ENCODE peak calls at places on chromosome 9, in five cellular contexts. F is K562, U is H1, Y is GM12878, B is HepG2. D is an unnamed sample.

GRCh38 chr9:100219347-100219746 is 120.3 kb downstream of the INVS start:
- DNase-seq in F (no peak), U (no peak), Y (peak), B (no peak), D (no peak)

GRCh38 chr9:83649515-83649914 is 26.6 kb downstream of the IDNK start:
- DNase-seq in F (peak), U (no peak), Y (no peak), B (no peak), D (no peak)

GRCh38 chr9:9003184-9003583 is 1203.6 kb upstream of the DMAC1 start:
- DNase-seq in F (no peak), U (no peak), Y (no peak), B (peak), D (no peak)

GRCh38 chr9:130263601-130264413 is 1.8 kb upstream of the HMCN2 start:
- DNase-seq in F (no peak), U (no peak), Y (no peak), B (no peak), D (no peak)

GRCh38 chr9:27558307-27558706 is 15.0 kb downstream of the C9orf72 start:
- DNase-seq in F (no peak), U (no peak), Y (no peak), B (no peak), D (no peak)

GRCh38 chr9:114275246-114275994 is 47.5 kb upstream of the ORM1 start:
- DNase-seq in F (no peak), U (no peak), Y (no peak), B (no peak), D (no peak)

GRCh38 chr9:76759726-76760125 is 4.5 kb upstream of the PCA3 start:
- DNase-seq in F (no peak), U (no peak), Y (no peak), B (no peak), D (no peak)

GRCh38 chr9:63816742-63817621 is 1468.0 kb downstream of the FOXD4L5 start:
- DNase-seq in F (peak), U (peak), Y (peak), B (peak), D (peak)

GRCh38 chr9:121242219-121242954 is 25.6 kb upstream of the GSN start:
- DNase-seq in F (no peak), U (no peak), Y (no peak), B (no peak), D (no peak)

GRCh38 chr9:33921967-33922895 is 105.3 kb downstream of the UBE2R2 start:
- DNase-seq in F (peak), U (no peak), Y (no peak), B (peak), D (peak)

GRCh38 chr9:112059145-112059979 is 115.7 kb downstream of the SUSD1 start:
- DNase-seq in F (peak), U (no peak), Y (no peak), B (peak), D (peak)

GRCh38 chr9:137823986-137824771 is 53.4 kb upstream of the CACNA1B start:
- DNase-seq in F (no peak), U (no peak), Y (no peak), B (no peak), D (no peak)

GRCh38 chr9:75088646-75089368 is 493 bp downstream of the OSTF1 start:
- DNase-seq in F (peak), U (no peak), Y (peak), B (peak), D (peak)

GRCh38 chr9:23701291-23701690 is 124.7 kb downstream of the ELAVL2 start:
- DNase-seq in F (no peak), U (no peak), Y (no peak), B (no peak), D (no peak)

GRCh38 chr9:115213777-115214428 is 95.9 kb upstream of the TNC start:
- DNase-seq in F (no peak), U (no peak), Y (no peak), B (no peak), D (peak)

GRCh38 chr9:76519027-76519835 is 60.2 kb downstream of the GCNT1 start:
- DNase-seq in F (no peak), U (no peak), Y (no peak), B (no peak), D (no peak)

DNA sequence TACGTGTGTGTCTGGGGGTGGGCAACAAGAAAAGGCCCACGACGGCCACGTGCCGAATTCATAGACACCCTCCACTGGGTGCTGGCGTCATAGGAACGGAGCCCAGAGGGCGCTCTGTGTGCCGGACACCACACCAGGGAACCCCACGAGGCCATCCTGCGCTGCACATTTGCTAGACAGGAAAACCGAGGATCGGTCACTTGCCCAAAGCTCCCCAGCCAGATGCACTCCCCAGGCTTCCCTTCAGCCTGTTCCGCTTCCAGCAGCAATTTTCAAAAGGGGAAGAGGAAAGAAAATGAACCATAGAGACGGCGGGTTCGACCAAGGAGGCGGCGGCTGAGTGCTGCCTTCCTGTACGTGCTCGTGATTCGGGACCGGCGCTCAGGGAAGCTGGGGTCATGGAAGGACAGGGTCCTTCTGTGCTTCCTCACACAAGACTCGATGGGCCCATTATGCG is 124.5 kb upstream of the SARDH start:
- DNase-seq in F (no peak), U (no peak), Y (no peak), B (no peak), D (no peak)
- TF ChIP-seq KDM1A in F (no peak), U (no peak), Y (no peak), B (no peak), D (no peak)

GRCh38 chr9:135823036-135823435 is 84.3 kb downstream of the CAMSAP1 start:
- DNase-seq in F (no peak), U (no peak), Y (no peak), B (no peak), D (no peak)

GRCh38 chr9:135827866-135828580 is 79.3 kb downstream of the CAMSAP1 start:
- DNase-seq in F (no peak), U (no peak), Y (no peak), B (no peak), D (no peak)

GRCh38 chr9:135826188-135826545 is 81.2 kb downstream of the CAMSAP1 start:
- DNase-seq in F (no peak), U (no peak), Y (no peak), B (no peak), D (no peak)

GRCh38 chr9:135827301-135827700 is 80.0 kb downstream of the CAMSAP1 start:
- DNase-seq in F (no peak), U (no peak), Y (no peak), B (no peak), D (no peak)

GRCh38 chr9:135825435-135826187 is 81.7 kb downstream of the CAMSAP1 start:
- DNase-seq in F (no peak), U (no peak), Y (no peak), B (no peak), D (no peak)
- TF ChIP-seq POLR2A in F (no peak), U (no peak), Y (no peak), B (no peak), D (no peak)

GRCh38 chr9:995192-995591 is 18.7 kb downstream of the DMRT3 start:
- DNase-seq in F (no peak), U (no peak), Y (no peak), B (no peak), D (no peak)
- TF ChIP-seq KDM1A in F (no peak), U (no peak), Y (no peak), B (no peak), D (no peak)

GRCh38 chr9:124285903-124286291 is 28.1 kb downstream of the NEK6 start:
- DNase-seq in F (peak), U (no peak), Y (peak), B (no peak), D (peak)

GRCh38 chr9:124284237-124284831 is 26.6 kb downstream of the NEK6 start:
- DNase-seq in F (no peak), U (no peak), Y (no peak), B (peak), D (peak)

GRCh38 chr9:124284940-124285441 is 27.2 kb downstream of the NEK6 start:
- DNase-seq in F (no peak), U (no peak), Y (no peak), B (no peak), D (no peak)

GRCh38 chr9:124285490-124285889 is 27.7 kb downstream of the NEK6 start:
- DNase-seq in F (peak), U (no peak), Y (no peak), B (no peak), D (no peak)

GRCh38 chr9:124286292-124286931 is 28.7 kb downstream of the NEK6 start:
- DNase-seq in F (no peak), U (no peak), Y (peak), B (no peak), D (peak)
- TF ChIP-seq POLR2A in F (no peak), U (no peak), Y (peak), B (no peak), D (no peak)

DNA sequence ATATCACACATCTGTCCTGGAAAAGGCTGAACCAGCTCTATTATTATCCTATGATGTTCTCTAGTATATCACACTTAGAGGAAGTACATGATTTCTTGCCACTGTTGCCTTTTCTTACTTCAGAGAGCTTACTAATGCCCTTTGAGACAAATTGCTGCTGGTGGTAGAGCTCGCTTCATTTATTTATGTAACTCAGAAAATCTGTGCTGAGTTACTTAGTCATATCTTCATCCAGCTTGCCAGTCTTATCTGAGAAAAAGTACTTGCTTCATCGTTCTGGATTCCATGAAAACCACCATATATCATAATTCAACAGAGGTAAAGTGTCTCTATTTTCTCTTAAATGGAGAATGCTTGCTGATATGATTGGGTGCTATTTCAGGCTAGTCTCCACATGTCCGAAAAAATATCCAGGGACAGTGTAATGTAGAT is 26.6 kb downstream of the PTPDC1 start:
- DNase-seq in F (peak), U (no peak), Y (no peak), B (no peak), D (no peak)
- TF ChIP-seq KDM1A in F (peak), U (no peak), Y (no peak), B (no peak), D (no peak)

DNA sequence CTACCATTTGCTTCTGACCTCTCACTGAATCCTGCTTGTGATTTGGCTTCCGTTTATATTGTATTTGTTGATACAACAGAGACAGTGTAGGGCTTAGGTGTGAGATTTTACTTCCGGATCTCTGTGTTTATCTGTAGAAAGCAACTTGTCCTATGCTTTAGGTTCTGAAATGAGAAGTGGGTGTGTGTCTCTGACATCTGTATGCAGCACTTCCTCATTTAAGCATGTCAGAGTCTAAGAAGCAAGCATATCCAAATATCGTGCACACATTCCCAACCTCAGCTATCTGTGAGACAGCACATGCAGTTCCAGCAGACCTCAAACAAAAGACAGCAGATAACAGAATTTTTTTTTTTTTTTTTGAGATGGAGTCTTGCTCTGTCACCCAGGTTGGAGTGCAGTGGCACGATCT is 16.3 kb downstream of the KLF9 start:
- DNase-seq in F (peak), U (no peak), Y (peak), B (no peak), D (no peak)
- TF ChIP-seq POLR2A in F (no peak), U (no peak), Y (no peak), B (no peak), D (no peak)

D was measured in A549.